ENCODE peak calls at places on chromosome 14, in six cellular contexts. V is mesendoderm, D is neuronal stem cell, C is mesenchymal stem cell, R is H1, Y is trophoblast cell. F is an unnamed sample.

GRCh38 chr14:104288272-104288671 is 149.9 kb downstream of the KIF26A start:
- DNase-seq in C (no peak), R (no peak), D (no peak), V (no peak), Y (no peak), F (no peak)

GRCh38 chr14:104598461-104599273 is 5.9 kb downstream of the TMEM179 start:
- DNase-seq in C (no peak), R (no peak), V (no peak), Y (no peak), D (no peak), F (no peak)

GRCh38 chr14:96663491-96664067 is 133.6 kb upstream of the VRK1 start:
- DNase-seq in D (no peak), V (no peak), R (no peak), C (no peak), Y (no peak), F (no peak)

GRCh38 chr14:79730911-79731310 is 480.4 kb downstream of the DIO2 start:
- DNase-seq in V (no peak), R (no peak), Y (no peak), D (no peak), C (no peak), F (no peak)

GRCh38 chr14:56953884-56954283 is 143.6 kb upstream of the OTX2 start:
- DNase-seq in D (no peak), V (peak), Y (no peak), R (no peak), C (no peak), F (no peak)

GRCh38 chr14:95261616-95262510 is 57.8 kb downstream of the CLMN start:
- DNase-seq in D (no peak), Y (no peak), C (no peak), V (no peak), R (no peak), F (no peak)

GRCh38 chr14:67580336-67581230 is 19.5 kb downstream of the PIGH start:
- DNase-seq in C (no peak), D (no peak), V (no peak), R (no peak), Y (no peak), F (no peak)

GRCh38 chr14:88630565-88630964 is 67.7 kb downstream of the ZC3H14 start:
- DNase-seq in C (peak), Y (peak), D (no peak), V (no peak), R (no peak), F (peak)

GRCh38 chr14:105616802-105617192 is 90.4 kb downstream of the TMEM121 start:
- DNase-seq in V (no peak), Y (no peak), R (no peak), D (no peak), C (no peak), F (no peak)

GRCh38 chr14:59427653-59428578 is 37.3 kb downstream of the GPR135 start:
- DNase-seq in R (no peak), Y (no peak), D (no peak), C (peak), V (no peak), F (no peak)

GRCh38 chr14:92185559-92185958 is 63.8 kb downstream of the CPSF2 start:
- DNase-seq in D (no peak), R (no peak), Y (no peak), V (no peak), C (no peak), F (no peak)

GRCh38 chr14:90587252-90587910 is 190.6 kb downstream of the CALM1 start:
- DNase-seq in R (no peak), Y (no peak), C (no peak), V (no peak), D (no peak), F (no peak)

GRCh38 chr14:76615331-76615730 is 145.9 kb upstream of the VASH1 start:
- DNase-seq in D (no peak), C (no peak), R (no peak), Y (no peak), V (no peak), F (no peak)

GRCh38 chr14:61565836-61566536 is 129.3 kb upstream of the HIF1A start:
- DNase-seq in C (peak), Y (peak), R (no peak), V (no peak), D (no peak), F (peak)

GRCh38 chr14:100221419-100222218 is 17.3 kb upstream of the YY1 start:
- DNase-seq in Y (peak), C (peak), V (peak), R (no peak), D (peak), F (peak)

GRCh38 chr14:58287607-58288042 is 10.7 kb upstream of the ARID4A start:
- DNase-seq in V (no peak), D (no peak), C (no peak), R (no peak), Y (peak), F (no peak)
- H3K4me3 ChIP-seq in V (no peak), D (no peak), C (no peak), R (no peak), Y (no peak), F (no peak)

GRCh38 chr14:55271572-55272414 is 572 bp downstream of the FBXO34 start:
- DNase-seq in C (peak), D (peak), Y (peak), R (no peak), V (peak), F (peak)
- H2BK120ac ChIP-seq in C (peak), D (peak), Y (peak), R (no peak), V (peak), F (peak)

GRCh38 chr14:74400328-74400727 is 25.7 kb downstream of the SYNDIG1L start:
- DNase-seq in D (no peak), V (peak), C (peak), Y (peak), R (peak), F (no peak)

GRCh38 chr14:74403619-74404417 is 22.2 kb downstream of the SYNDIG1L start:
- DNase-seq in R (no peak), C (no peak), V (no peak), Y (no peak), D (no peak), F (no peak)

GRCh38 chr14:74402264-74403251 is 23.5 kb downstream of the SYNDIG1L start:
- DNase-seq in V (no peak), D (no peak), C (no peak), Y (peak), R (no peak), F (no peak)

GRCh38 chr14:74400919-74401503 is 25.0 kb downstream of the SYNDIG1L start:
- DNase-seq in C (no peak), D (no peak), R (no peak), V (peak), Y (peak), F (no peak)

DNA sequence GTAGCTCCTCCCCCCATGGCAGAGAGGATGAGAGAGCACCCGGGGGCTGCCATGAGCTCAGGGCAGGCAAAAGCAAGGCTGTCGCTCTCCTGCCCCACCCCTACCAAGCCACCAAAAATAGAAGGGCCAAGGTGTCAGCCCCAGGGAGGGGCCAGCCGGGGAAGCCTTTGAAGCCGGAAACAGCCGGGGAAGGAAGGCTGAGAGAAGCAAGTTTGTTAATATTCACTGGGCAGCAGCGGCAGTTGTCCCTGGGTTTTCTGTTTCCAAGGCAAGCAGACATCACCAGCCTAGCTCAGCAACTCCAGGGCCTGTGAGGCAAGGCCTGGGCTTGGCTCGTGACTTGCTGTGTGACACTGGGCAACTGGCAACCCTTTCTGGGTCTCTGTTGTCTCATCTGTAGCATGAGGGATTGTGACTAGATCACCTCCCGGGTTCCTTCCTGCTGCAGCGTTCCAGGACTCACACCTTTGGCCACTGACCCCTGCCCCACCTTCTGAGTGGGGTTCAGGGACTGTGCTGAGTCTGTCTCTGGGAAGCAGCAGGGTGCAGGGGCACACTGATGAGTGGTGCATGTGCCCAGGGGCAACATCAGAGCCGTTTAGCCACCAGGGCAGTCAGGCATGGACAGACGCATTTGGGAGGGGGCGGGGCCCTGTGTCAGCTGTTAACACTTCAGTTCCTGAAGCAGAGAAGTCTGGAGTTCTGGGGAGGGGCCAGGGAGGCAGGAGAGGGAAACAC is 24.3 kb downstream of the SYNDIG1L start:
- DNase-seq in D (no peak), V (peak), Y (peak), C (peak), R (no peak), F (no peak)
- H3K4me3 ChIP-seq in D (peak), V (no peak), Y (no peak), C (peak), R (no peak), F (no peak)

DNA sequence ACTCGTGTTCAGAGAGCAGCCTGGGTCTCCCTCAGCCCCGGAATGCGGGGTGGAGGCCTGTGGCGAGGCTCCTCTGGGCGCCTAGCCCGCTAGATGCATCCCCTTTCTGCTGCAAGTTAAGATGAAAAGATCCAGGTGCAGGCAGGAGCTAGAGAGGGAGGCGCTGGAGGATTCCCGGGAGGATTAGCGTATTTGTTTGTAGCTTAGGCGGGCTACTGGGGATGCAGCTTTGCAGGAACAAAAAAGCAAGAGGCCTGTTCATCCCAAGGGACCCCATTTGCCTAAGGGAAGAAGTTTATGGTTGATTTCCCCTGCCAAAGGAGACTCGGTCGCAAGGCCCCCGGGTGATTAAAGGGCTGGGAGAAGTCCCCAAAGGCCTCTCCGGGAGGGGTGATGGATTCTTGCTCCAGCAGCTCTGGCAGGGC is 818 bp downstream of the CCDC177 start:
- DNase-seq in R (no peak), Y (no peak), D (peak), V (peak), C (no peak), F (no peak)
- H2BK120ac ChIP-seq in R (no peak), Y (no peak), D (peak), V (no peak), C (no peak), F (no peak)

GRCh38 chr14:23118506-23119361 is at the start of gene CEBPE:
- DNase-seq in Y (no peak), R (no peak), V (no peak), D (no peak), C (no peak), F (no peak)

GRCh38 chr14:23121401-23121800 is 2.3 kb upstream of the CEBPE start:
- DNase-seq in Y (peak), D (no peak), V (peak), C (peak), R (no peak), F (peak)

GRCh38 chr14:23120405-23121251 is 1.6 kb upstream of the CEBPE start:
- DNase-seq in V (peak), C (peak), D (peak), R (peak), Y (peak), F (peak)

GRCh38 chr14:23117371-23118020 is 1.6 kb downstream of the CEBPE start:
- DNase-seq in V (no peak), C (no peak), R (no peak), D (no peak), Y (no peak), F (no peak)

DNA sequence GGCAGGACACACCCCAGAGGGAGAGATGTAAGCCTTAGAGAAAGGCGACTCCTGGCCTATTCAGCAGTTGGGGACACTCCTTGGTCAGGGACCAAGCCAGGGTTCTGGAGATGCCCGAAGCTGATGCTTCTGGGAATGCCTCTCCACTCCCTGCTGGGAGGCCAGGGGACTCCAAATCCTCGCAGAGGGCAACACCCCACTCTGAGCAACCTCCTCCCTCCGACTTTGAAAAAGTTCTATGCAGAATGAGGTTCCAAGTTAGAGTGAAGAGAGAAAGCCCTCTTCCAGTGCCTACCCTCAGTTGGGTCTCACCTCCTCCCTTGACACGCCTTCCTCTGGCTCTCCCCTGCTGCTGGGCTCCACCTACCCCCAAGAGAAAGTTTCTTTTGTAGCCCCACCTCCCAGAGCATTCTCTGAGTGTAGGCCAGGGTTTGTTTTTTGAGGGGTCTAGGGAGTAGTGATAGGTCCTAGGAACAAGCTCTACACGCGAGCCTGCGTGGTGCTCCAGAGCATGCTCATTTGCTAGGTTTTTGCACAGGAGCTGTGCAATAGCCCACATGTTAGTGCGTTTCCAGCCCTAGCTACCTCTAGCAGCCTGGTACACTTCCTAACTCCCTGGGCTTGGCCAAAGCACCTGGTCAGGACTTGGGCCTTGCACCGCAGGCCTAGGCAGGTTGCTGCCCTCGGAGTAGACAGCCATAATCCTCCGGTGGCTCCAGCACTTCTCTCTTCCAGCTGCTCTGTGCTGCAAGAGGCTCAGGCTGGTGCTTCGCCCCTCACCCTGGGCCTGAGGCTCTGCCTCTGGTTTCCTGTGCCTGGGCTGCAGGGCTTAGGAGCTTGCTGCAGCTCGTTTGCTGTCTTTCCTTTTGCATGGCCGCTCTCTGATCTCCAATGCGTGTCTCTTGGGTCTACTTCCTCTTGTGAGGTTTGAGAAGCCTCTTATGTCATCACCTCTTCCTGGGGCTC is 590 bp upstream of the CEBPE start:
- DNase-seq in R (no peak), C (no peak), Y (no peak), D (no peak), V (peak), F (no peak)
- H3K4me3 ChIP-seq in R (no peak), C (no peak), Y (no peak), D (no peak), V (no peak), F (no peak)

DNA sequence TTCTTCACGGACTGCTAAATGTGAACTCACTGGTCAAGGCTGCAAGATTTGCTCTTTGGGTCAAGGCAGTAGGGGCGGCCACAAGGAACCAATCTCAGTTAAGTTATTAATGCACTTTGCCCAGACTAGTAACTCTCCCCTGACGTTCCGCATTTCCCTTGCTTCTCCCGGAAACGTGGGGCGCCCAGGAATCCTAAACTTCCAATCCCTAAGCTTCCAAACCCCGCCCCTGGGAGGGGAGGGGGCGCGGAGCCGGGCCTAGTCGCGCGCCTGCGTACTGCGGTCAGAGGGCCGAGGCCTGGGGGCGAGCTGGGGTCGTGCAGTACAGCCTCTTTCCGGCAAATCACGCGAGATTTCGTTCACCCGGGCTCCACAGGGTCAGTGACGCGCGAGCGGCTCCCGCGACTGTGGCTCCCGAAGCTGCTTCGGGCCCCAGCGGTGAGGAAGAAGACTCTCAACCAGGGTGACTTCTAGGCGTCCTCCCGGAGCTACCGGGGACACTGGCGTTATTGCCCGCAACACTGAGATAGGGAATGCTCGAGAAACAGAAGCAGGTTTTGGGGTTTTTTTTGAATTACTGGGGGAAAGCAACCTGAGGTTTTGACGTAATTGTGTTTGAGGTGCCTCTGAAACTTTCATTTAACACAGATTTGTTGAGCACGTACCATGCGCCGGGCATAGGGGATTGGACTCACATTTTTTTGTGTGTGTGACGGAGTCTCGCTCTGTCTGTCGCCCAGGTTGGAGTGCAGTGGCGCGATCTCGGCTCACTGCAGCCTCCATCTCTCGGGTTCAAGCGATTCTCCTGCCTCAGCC is at the start of gene PTGR2:
- DNase-seq in D (peak), R (peak), V (peak), C (peak), Y (peak), F (peak)
- H2BK120ac ChIP-seq in D (no peak), R (peak), V (no peak), C (no peak), Y (peak), F (peak)

GRCh38 chr14:51862839-51863235 is 2.4 kb downstream of the GNG2 start:
- DNase-seq in R (no peak), C (no peak), V (no peak), D (no peak), Y (no peak), F (peak)

GRCh38 chr14:51860164-51860835 is at the start of gene GNG2:
- DNase-seq in V (peak), D (peak), Y (peak), C (peak), R (no peak), F (peak)

GRCh38 chr14:51859136-51859535 is 1.3 kb upstream of the GNG2 start:
- DNase-seq in D (no peak), R (no peak), V (peak), Y (no peak), C (peak), F (peak)

GRCh38 chr14:51860836-51861583 is 598 bp downstream of the GNG2 start:
- DNase-seq in R (no peak), V (peak), Y (no peak), C (peak), D (no peak), F (peak)

DNA sequence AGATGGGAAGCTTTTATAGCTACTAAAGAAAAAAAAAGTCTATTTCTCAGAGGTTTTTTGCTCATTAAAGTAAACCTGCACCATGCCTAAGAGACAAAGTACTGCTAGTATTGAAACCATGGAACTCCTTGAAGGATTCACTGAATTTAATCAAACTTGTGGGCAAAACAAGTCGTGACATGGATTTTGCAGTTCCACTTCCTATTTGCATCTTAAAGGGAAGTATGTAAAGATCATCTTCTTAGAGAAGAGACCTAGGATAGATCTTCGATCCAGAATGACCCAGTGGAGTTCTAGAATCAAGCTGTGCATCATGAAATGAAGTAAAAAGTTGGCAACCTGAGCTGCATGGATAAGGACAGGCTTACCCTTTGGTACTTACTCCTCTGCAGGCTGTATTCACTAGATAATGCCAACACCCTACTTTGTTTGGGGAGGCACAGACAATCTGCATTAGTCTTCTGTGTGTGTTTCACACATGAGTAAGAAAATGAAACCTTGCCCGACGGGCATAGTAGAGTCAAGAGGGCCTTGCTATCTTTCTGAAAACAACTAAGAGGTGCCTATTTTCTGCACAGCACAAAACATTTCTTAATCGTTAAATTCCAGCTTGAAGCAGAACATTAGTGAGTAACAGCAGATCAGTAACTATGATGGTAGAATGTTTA is 1.9 kb downstream of the GNG2 start:
- DNase-seq in C (peak), V (no peak), D (no peak), Y (no peak), R (no peak), F (peak)
- H3K4me3 ChIP-seq in C (no peak), V (no peak), D (peak), Y (no peak), R (no peak), F (peak)

DNA sequence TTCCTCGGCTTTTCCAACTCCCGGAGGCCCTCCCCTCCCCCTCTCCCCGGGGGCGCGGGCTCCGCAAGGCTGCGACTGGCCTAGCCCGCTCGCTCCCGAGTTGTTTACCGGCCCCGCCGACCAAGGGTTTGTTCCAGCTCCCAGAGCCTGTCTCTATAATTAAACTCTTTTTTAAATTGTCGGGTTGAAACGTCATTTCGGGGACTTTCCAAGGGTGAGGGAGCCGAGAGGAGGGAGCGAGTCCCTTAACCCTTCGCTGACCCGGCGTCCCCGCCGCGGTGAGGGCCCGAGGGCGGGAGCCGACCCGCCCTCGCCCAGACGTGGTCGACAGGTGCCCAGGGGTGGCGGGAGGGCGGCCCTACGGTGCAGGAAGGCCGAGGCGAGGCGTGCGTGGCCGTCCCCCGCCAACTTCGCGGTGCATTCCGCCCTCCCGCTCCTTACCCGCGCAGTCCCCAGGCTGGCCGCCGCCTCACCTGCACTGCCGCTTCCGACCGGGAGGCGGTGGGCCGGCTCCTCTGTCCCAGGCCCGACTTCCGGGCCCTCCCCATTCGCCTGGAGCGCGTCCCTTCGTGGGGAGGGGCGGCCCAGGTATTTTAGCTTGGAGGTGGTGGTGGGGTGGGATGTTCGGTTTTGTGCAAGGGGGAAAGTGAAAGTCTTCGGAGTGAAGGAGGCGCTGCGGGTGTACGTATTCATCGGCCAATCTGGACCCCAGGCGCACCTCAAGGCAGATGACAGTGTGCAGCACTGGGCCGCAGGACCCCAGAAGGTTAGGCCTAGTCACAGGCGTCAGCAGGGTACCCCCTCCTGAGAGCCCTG is 2.9 kb upstream of the ZFP36L1 start:
- DNase-seq in D (no peak), Y (peak), V (peak), C (peak), R (peak), F (peak)
- H2BK120ac ChIP-seq in D (peak), Y (peak), V (peak), C (peak), R (peak), F (peak)

F was measured in IMR-90.